ENCODE peak calls at places on chromosomes 11 and 22, in seven cellular contexts. I is heart left ventricle, Y is A549, F is left ventricle myocardium inferior, T is AG10803, D is tibial nerve, V is lower leg skin. H is an unnamed sample.

GRCh38 chr22:50425179-50425916 is 49.5 kb downstream of the SBF1 start:
- DNase-seq in Y (no peak), D (no peak), V (no peak), F (no peak), T (no peak), I (no peak), H (no peak)

GRCh38 chr11:73314121-73314948 is 6.3 kb downstream of the ARHGEF17 start:
- DNase-seq in T (peak), V (no peak), I (peak), F (peak), D (no peak), Y (peak), H (no peak)

GRCh38 chr11:76614471-76615183 is 55.9 kb downstream of the LRRC32 start:
- DNase-seq in V (peak), D (no peak), T (peak), F (peak), I (peak), Y (no peak), H (no peak)

GRCh38 chr11:113997473-113997872 is 22.6 kb downstream of the HTR3A start:
- DNase-seq in T (no peak), F (no peak), D (no peak), Y (no peak), I (no peak), V (no peak), H (no peak)

GRCh38 chr11:27471588-27472397 is 797 bp downstream of the LGR4 start:
- DNase-seq in D (no peak), I (peak), V (peak), Y (peak), F (peak), T (no peak), H (no peak)

GRCh38 chr11:117860139-117860538 is 16.3 kb downstream of the FXYD6 start:
- DNase-seq in Y (no peak), F (no peak), I (no peak), T (no peak), V (peak), D (no peak), H (no peak)

GRCh38 chr22:33126881-33127280 is 68.7 kb upstream of the SYN3 start:
- DNase-seq in I (no peak), Y (peak), F (no peak), T (peak), V (no peak), D (no peak), H (no peak)

GRCh38 chr11:43507171-43507570 is 148.5 kb downstream of the TTC17 start:
- DNase-seq in T (no peak), I (no peak), Y (no peak), F (no peak), D (no peak), V (no peak), H (no peak)

GRCh38 chr11:111586305-111586915 is 15.8 kb upstream of the SIK2 start:
- DNase-seq in Y (peak), D (no peak), T (peak), I (no peak), F (no peak), V (no peak), H (no peak)

GRCh38 chr11:121300972-121301699 is 8.6 kb downstream of the SC5D start:
- DNase-seq in I (no peak), D (no peak), F (no peak), Y (no peak), T (no peak), V (no peak), H (no peak)

GRCh38 chr11:2196970-2197770 is 25.6 kb upstream of the TH start:
- DNase-seq in F (peak), I (peak), V (peak), Y (peak), T (peak), D (peak), H (no peak)

GRCh38 chr11:61718613-61719302 is 33.7 kb upstream of the MYRF start:
- DNase-seq in I (peak), V (no peak), Y (no peak), D (no peak), T (peak), F (peak), H (no peak)

GRCh38 chr11:61719968-61720367 is 32.5 kb upstream of the MYRF start:
- DNase-seq in T (no peak), V (no peak), I (no peak), Y (no peak), F (no peak), D (no peak), H (no peak)

GRCh38 chr11:61716478-61717285 is 35.8 kb upstream of the MYRF start:
- DNase-seq in I (no peak), V (no peak), F (no peak), T (no peak), D (no peak), Y (no peak), H (no peak)

GRCh38 chr11:61717286-61718033 is 35.0 kb upstream of the MYRF start:
- DNase-seq in Y (no peak), D (no peak), F (no peak), V (no peak), I (no peak), T (no peak), H (no peak)

DNA sequence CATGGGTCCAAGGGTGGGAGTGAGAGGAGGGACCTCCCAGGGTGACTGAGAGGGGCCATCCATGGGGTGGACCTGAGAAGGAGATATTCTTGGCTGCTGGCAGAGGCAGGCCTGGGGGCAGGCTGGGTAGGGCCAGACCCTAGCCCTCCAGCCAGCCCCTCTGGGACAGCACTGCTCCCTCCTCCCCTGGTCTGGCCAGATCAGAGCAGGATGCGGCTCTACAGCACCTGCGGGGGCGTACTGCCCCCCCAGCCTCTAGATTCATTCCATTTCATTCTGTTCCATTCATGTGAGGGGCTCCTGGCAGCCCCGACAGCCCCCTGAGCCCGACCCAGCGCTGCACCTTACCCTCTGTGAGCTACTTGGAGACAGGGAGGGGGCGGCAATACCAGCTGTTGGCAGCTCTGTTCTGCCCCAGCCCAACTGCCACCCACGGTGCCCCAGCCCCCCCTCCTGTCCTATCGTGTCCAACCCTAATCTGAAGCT is 34.3 kb upstream of the MYRF start:
- DNase-seq in V (no peak), D (no peak), F (no peak), Y (no peak), T (no peak), I (no peak), H (no peak)
- H3K4me3 ChIP-seq in V (no peak), D (peak), F (peak), Y (no peak), T (peak), I (peak), H (no peak)

GRCh38 chr22:43861529-43861928 is 784 bp downstream of the SULT4A1 start:
- DNase-seq in V (peak), Y (no peak), F (no peak), I (no peak), D (no peak), T (no peak), H (no peak)
- H3K4me3 ChIP-seq in V (no peak), Y (no peak), F (peak), I (no peak), D (no peak), T (no peak), H (no peak)

GRCh38 chr11:128497057-128497957 is 90.1 kb downstream of the ETS1 start:
- DNase-seq in F (no peak), Y (peak), D (no peak), I (peak), V (no peak), T (peak), H (no peak)
- H3K4me3 ChIP-seq in F (peak), Y (peak), D (no peak), I (peak), V (no peak), T (peak), H (peak)

DNA sequence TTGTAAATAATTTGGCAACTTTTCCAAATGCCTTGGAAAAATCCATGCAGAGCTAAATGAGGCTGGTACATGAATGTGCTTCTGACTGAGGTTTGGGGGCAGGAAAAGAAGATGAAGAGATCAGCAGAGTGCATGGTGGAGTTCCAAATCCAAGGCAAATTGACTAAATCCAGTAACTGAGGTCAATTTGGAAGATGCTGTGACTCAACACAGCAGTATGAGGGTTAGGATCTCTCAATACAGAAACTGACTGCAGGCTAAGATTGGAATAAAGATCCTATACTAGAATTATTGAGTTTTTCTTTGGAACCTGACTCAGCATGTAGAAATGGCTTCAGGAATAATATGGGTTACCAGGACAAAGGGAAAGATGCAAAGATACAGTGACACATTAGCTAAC is 99.3 kb upstream of the FAT3 start:
- DNase-seq in Y (no peak), F (no peak), D (no peak), T (peak), V (no peak), I (no peak), H (no peak)
- H3K4me3 ChIP-seq in Y (no peak), F (no peak), D (no peak), T (no peak), V (no peak), I (no peak), H (no peak)

DNA sequence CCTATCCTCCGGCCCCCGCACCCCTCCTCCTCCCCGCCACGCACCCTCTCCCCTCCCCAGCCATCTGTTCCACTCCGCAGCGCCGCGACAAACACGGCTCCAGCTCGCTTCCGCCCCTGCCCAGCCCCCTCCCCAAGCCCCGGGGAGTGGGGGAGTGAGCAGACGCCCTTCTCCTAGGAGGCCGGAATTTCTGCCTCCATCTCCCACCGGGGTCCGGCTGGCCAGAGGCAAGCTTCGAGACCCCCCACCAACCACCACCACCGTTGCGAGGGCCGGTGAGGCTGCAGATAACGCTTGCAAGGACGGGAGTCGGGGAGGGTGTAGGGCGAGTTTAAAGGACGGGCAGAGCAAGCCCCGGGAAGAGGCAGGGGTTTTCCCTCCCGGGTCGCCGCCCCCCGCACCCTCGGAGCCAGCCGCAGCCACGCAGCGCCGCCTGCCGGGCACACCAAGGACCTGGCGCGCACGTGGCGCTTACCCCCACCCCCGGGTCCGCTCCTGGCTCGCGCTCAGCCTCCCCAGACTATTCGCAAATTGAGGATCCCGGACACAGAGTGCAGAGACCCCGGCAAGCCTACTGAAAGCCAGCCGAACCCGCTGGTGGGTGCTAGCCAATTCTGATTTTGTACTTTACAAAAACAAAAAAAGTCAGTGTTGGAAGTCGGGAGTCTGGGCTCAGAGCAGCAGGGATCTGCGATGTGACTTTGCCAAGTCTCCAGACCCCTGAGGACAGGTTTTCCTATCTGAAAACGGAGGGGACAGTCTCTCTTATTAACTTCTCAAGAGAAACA is 22.6 kb downstream of the RTN4RL2 start:
- DNase-seq in F (peak), Y (peak), D (no peak), I (peak), V (no peak), T (no peak), H (no peak)
- H3K4me3 ChIP-seq in F (peak), Y (peak), D (no peak), I (peak), V (no peak), T (peak), H (peak)

GRCh38 chr11:95699631-95700470 is 89.7 kb downstream of the FAM76B start:
- DNase-seq in V (no peak), Y (no peak), T (peak), F (no peak), D (no peak), I (no peak), H (no peak)
- H3K4me3 ChIP-seq in V (no peak), Y (no peak), T (no peak), F (no peak), D (no peak), I (no peak), H (no peak)